ENCODE peak calls at places on chromosome 2, in seven cellular contexts. L is adrenal gland, F is NCI-H82, M is MCF 10A, X is AG20443, R is GM23248, O is GM23338. U is an unnamed sample.

GRCh38 chr2:153043385-153043784 is 325.0 kb downstream of the ARL6IP6 start:
- DNase-seq in L (no peak), F (no peak), M (peak), X (no peak), R (no peak), O (no peak), U (no peak)

GRCh38 chr2:71466301-71467179 is 13.2 kb downstream of the DYSF start:
- DNase-seq in L (no peak), F (peak), M (peak), X (peak), R (peak), O (peak), U (peak)

GRCh38 chr2:128607440-128607839 is 288.8 kb upstream of the HS6ST1 start:
- DNase-seq in L (no peak), F (no peak), M (no peak), X (no peak), R (no peak), O (no peak), U (no peak)

GRCh38 chr2:64952896-64953482 is 36.2 kb upstream of the SLC1A4 start:
- DNase-seq in L (no peak), F (no peak), M (peak), X (no peak), R (peak), O (no peak), U (no peak)

GRCh38 chr2:74194799-74195198 is 3.6 kb upstream of the MTHFD2 start:
- DNase-seq in L (no peak), F (no peak), M (no peak), X (no peak), R (no peak), O (no peak), U (no peak)

GRCh38 chr2:53397085-53397484 is 370.5 kb upstream of the CHAC2 start:
- DNase-seq in L (no peak), F (no peak), M (no peak), X (no peak), R (no peak), O (no peak), U (no peak)

GRCh38 chr2:216695401-216695821 is at the start of gene IGFBP5:
- DNase-seq in L (peak), F (peak), M (peak), X (peak), R (peak), O (peak), U (peak)

GRCh38 chr2:47237375-47238357 is 82.6 kb upstream of the STPG4 start:
- DNase-seq in L (peak), F (no peak), M (no peak), X (peak), R (peak), O (peak), U (peak)

GRCh38 chr2:151823651-151824050 is 4.6 kb downstream of the ARL5A start:
- DNase-seq in L (no peak), F (no peak), M (no peak), X (peak), R (peak), O (peak), U (peak)

GRCh38 chr2:15845737-15846405 is 94.5 kb upstream of the MYCN start:
- DNase-seq in L (no peak), F (no peak), M (no peak), X (no peak), R (no peak), O (no peak), U (no peak)

GRCh38 chr2:181627545-181627944 is 29.4 kb downstream of the CERKL start:
- DNase-seq in L (no peak), F (no peak), M (peak), X (no peak), R (peak), O (no peak), U (no peak)

GRCh38 chr2:215692387-215693079 is 256.7 kb upstream of the FN1 start:
- DNase-seq in L (no peak), F (no peak), M (no peak), X (no peak), R (peak), O (no peak), U (no peak)

GRCh38 chr2:76613330-76613729 is 902.6 kb upstream of the GCFC2 start:
- DNase-seq in L (no peak), F (no peak), M (no peak), X (no peak), R (no peak), O (peak), U (peak)

GRCh38 chr2:68831688-68832087 is 39.5 kb downstream of the BMP10 start:
- DNase-seq in L (no peak), F (no peak), M (no peak), X (peak), R (peak), O (no peak), U (no peak)

GRCh38 chr2:1078326-1078885 is 127.8 kb downstream of the SNTG2 start:
- DNase-seq in L (no peak), F (no peak), M (no peak), X (no peak), R (no peak), O (no peak), U (no peak)

GRCh38 chr2:70006447-70006784 is 45.0 kb upstream of the ASPRV1 start:
- DNase-seq in L (peak), F (no peak), M (no peak), X (no peak), R (no peak), O (no peak), U (no peak)

GRCh38 chr2:53600835-53601234 is 166.8 kb upstream of the CHAC2 start:
- DNase-seq in L (no peak), F (no peak), M (peak), X (peak), R (no peak), O (no peak), U (no peak)

GRCh38 chr2:203565076-203565475 is 30.0 kb upstream of the RAPH1 start:
- DNase-seq in L (no peak), F (no peak), M (no peak), X (no peak), R (no peak), O (no peak), U (no peak)

GRCh38 chr2:9596621-9597311 is 34.0 kb downstream of the YWHAQ start:
- DNase-seq in L (no peak), F (no peak), M (no peak), X (no peak), R (no peak), O (no peak), U (no peak)

GRCh38 chr2:47651296-47651695 is 131.6 kb upstream of the MSH6 start:
- DNase-seq in L (no peak), F (no peak), M (no peak), X (no peak), R (no peak), O (no peak), U (no peak)

GRCh38 chr2:126796931-126797621 is 101.6 kb upstream of the TEX51 start:
- DNase-seq in L (peak), F (no peak), M (no peak), X (no peak), R (no peak), O (no peak), U (no peak)

GRCh38 chr2:196241175-196241574 is 69.8 kb upstream of the STK17B start:
- DNase-seq in L (no peak), F (no peak), M (no peak), X (no peak), R (no peak), O (peak), U (no peak)

GRCh38 chr2:11583203-11583752 is 49.4 kb downstream of the GREB1 start:
- DNase-seq in L (no peak), F (peak), M (no peak), X (no peak), R (peak), O (peak), U (peak)

GRCh38 chr2:101473581-101473910 is 1.4 kb downstream of the RFX8 start:
- DNase-seq in L (no peak), F (no peak), M (peak), X (no peak), R (peak), O (no peak), U (no peak)

GRCh38 chr2:145028055-145028630 is 508.2 kb upstream of the ZEB2 start:
- DNase-seq in L (no peak), F (no peak), M (no peak), X (no peak), R (no peak), O (no peak), U (no peak)

GRCh38 chr2:15895615-15896500 is 44.5 kb upstream of the MYCN start:
- DNase-seq in L (no peak), F (no peak), M (no peak), X (no peak), R (no peak), O (no peak), U (no peak)

GRCh38 chr2:147989809-147990403 is 30.6 kb downstream of the ORC4 start:
- DNase-seq in L (no peak), F (peak), M (peak), X (peak), R (peak), O (peak), U (peak)

GRCh38 chr2:120774557-120775160 is 39.0 kb downstream of the GLI2 start:
- DNase-seq in L (no peak), F (no peak), M (no peak), X (no peak), R (no peak), O (no peak), U (no peak)

GRCh38 chr2:118013221-118013723 is 598 bp downstream of the CCDC93 start:
- DNase-seq in L (peak), F (peak), M (peak), X (peak), R (peak), O (peak), U (peak)

GRCh38 chr2:234286118-234286598 is 210.7 kb downstream of the ARL4C start:
- DNase-seq in L (peak), F (no peak), M (no peak), X (no peak), R (no peak), O (no peak), U (no peak)

GRCh38 chr2:28618221-28619141 is 122.6 kb downstream of the PLB1 start:
- DNase-seq in L (no peak), F (peak), M (no peak), X (no peak), R (no peak), O (no peak), U (no peak)

GRCh38 chr2:29657674-29658073 is 263.7 kb downstream of the ALK start:
- DNase-seq in L (no peak), F (peak), M (no peak), X (no peak), R (no peak), O (no peak), U (no peak)

GRCh38 chr2:235561450-235561849 is 67.6 kb downstream of the AGAP1 start:
- DNase-seq in L (no peak), F (peak), M (no peak), X (no peak), R (no peak), O (no peak), U (no peak)

GRCh38 chr2:223100061-223100511 is 48.1 kb downstream of the KCNE4 start:
- DNase-seq in L (peak), F (peak), M (no peak), X (peak), R (peak), O (no peak), U (peak)